ENCODE peak calls at places on chromosomes 12 and 14, in nine cellular contexts. D is choroid plexus epithelial cell, S is suprapubic skin, T is GM23248, K is tibial nerve, R is stomach, N is neural progenitor cell, C is lower leg skin, A is AG09309. F is an unnamed sample.
A peak's percentile ranks its signal among the peaks of the same experiment; 100 is the strongest.

GRCh38 chr14:54603362-54603761 is 36.4 kb downstream of the SAMD4A start:
- DNase-seq in N (no peak), S (no peak), R (no peak), A (no peak), C (no peak), T (peak; percentile 79), K (no peak), D (peak; percentile 76), F (no peak)

GRCh38 chr12:115683240-115683765 is 594.2 kb downstream of the MED13L start:
- DNase-seq in K (no peak), C (no peak), D (no peak), S (no peak), R (no peak), A (no peak), N (no peak), T (no peak), F (no peak)

GRCh38 chr12:69534389-69534822 is 50.9 kb upstream of the CCT2 start:
- DNase-seq in A (peak; percentile 94), S (no peak), C (no peak), R (no peak), D (peak; percentile 100), N (peak; percentile 61), K (peak; percentile 57), T (peak; percentile 99), F (peak; percentile 98)

GRCh38 chr12:122856999-122857671 is 21.9 kb downstream of the HIP1R start:
- DNase-seq in T (peak; percentile 45), R (no peak), A (no peak), N (no peak), C (no peak), D (no peak), K (no peak), S (no peak), F (no peak)

GRCh38 chr12:81077686-81078441 is at the start of gene ACSS3:
- DNase-seq in D (peak; percentile 54), T (peak; percentile 45), K (peak; percentile 56), N (peak; percentile 92), R (peak; percentile 26), S (peak; percentile 83), C (peak; percentile 89), A (no peak), F (no peak)

GRCh38 chr12:54725233-54725843 is 77.2 kb upstream of the DCD start:
- DNase-seq in D (peak; percentile 41), K (no peak), R (no peak), A (no peak), T (peak; percentile 54), N (peak; percentile 60), C (no peak), S (no peak), F (no peak)

GRCh38 chr12:40054554-40055226 is 51.2 kb downstream of the SLC2A13 start:
- DNase-seq in D (peak; percentile 94), R (no peak), A (peak; percentile 53), T (peak; percentile 93), N (no peak), S (no peak), C (no peak), K (peak; percentile 12), F (peak; percentile 6)

GRCh38 chr14:99604766-99605298 is 825 bp upstream of the CCDC85C start:
- DNase-seq in S (no peak), N (peak; percentile 82), C (no peak), R (no peak), K (no peak), A (no peak), D (peak; percentile 10), T (peak; percentile 77), F (no peak)

GRCh38 chr12:61538951-61539350 is 721.3 kb upstream of the USP15 start:
- DNase-seq in N (peak; percentile 23), T (no peak), C (no peak), K (no peak), A (no peak), D (peak; percentile 5), S (no peak), R (no peak), F (no peak)

GRCh38 chr12:61531195-61531594 is 729.0 kb upstream of the USP15 start:
- DNase-seq in D (no peak), T (no peak), K (no peak), R (no peak), N (no peak), S (no peak), A (no peak), C (no peak), F (no peak)

GRCh38 chr12:61536117-61536516 is 724.1 kb upstream of the USP15 start:
- DNase-seq in C (no peak), D (no peak), A (no peak), R (no peak), N (no peak), T (no peak), K (no peak), S (no peak), F (no peak)

GRCh38 chr12:61536525-61536924 is 723.7 kb upstream of the USP15 start:
- DNase-seq in C (no peak), T (peak; percentile 29), R (no peak), A (no peak), N (no peak), K (no peak), S (no peak), D (no peak), F (no peak)
- H3K4me3 ChIP-seq in C (no peak overlapping the region), T (no peak overlapping the region), R (no peak overlapping the region), A (no peak overlapping the region), N (no peak overlapping the region), K (no peak overlapping the region), S (no peak overlapping the region), D (no peak overlapping the region), F (no peak overlapping the region)

GRCh38 chr12:53380797-53381738 is 1.1 kb downstream of the SP1 start:
- DNase-seq in S (no peak), K (no peak), T (peak; percentile 75), D (peak; percentile 64), C (no peak), R (no peak), N (peak; percentile 53), A (no peak), F (no peak)

GRCh38 chr12:53379389-53380103 is 430 bp upstream of the SP1 start:
- DNase-seq in R (peak; percentile 100), S (peak; percentile 100), D (peak; percentile 100), N (peak; percentile 100), A (peak; percentile 100), C (peak; percentile 99), K (peak; percentile 100), T (peak; percentile 100), F (peak; percentile 100)

GRCh38 chr12:53383258-53383657 is 3.3 kb downstream of the SP1 start:
- DNase-seq in D (no peak), N (no peak), R (no peak), T (peak; percentile 38), K (no peak), C (no peak), A (no peak), S (no peak), F (no peak)

GRCh38 chr12:53380104-53380796 is at the start of gene SP1:
- DNase-seq in A (peak; percentile 70), K (peak; percentile 85), C (peak; percentile 100), T (peak; percentile 98), D (peak; percentile 97), N (peak; percentile 93), R (peak; percentile 94), S (peak; percentile 96), F (no peak)

DNA sequence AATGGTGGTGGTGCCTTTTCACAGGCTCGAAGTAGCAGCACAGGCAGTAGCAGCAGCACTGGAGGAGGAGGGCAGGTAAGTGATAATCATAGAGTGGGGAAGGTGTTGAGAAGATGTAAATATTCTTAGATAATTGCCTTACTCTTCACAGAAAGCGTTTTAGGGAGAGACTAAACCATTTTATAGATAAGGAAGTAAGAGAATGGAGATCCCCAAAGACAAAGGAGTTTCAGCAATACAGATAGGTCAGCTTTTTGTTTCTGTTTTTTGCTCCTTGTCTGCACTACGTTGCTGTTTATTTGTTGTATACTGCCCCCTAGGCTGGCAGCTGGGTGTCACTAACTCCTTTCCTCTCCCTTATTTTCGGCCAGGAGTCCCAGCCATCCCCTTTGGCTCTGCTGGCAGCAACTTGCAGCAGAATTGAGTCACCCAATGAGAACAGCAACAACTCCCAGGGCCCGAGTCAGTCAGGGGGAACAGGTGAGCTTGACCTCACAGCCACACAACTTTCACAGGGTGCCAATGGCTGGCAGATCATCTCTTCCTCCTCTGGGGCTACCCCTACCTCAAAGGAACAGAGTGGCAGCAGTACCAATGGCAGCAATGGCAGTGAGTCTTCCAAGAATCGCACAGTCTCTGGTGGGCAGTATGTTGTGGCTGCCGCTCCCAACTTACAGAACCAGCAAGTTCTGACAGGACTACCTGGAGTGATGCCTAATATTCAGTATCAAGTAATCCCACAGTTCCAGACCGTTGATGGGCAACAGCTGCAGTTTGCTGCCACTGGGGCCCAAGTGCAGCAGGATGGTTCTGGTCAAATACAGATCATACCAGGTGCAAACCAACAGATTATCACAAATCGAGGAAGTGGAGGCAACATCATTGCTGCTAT is 2.0 kb downstream of the SP1 start:
- DNase-seq in R (peak; percentile 57), A (no peak), D (peak; percentile 67), N (peak; percentile 74), T (peak; percentile 85), C (no peak), K (peak; percentile 64), S (no peak), F (no peak)
- H3K4me3 ChIP-seq in R (peak overlapping the region; percentile 49), A (peak overlapping the region; percentile 54), D (peak overlapping the region; percentile 62), N (peak overlapping the region; percentile 59), T (peak overlapping the region; percentile 80), C (no peak overlapping the region), K (peak overlapping the region; percentile 63), S (peak overlapping the region; percentile 77), F (peak overlapping the region; percentile 45)

GRCh38 chr12:26728205-26729050 is 104.6 kb downstream of the ITPR2 start:
- DNase-seq in A (no peak), R (no peak), N (no peak), T (no peak), D (no peak), S (no peak), K (no peak), C (no peak), F (no peak)

GRCh38 chr12:26730546-26731085 is 102.4 kb downstream of the ITPR2 start:
- DNase-seq in C (no peak), K (no peak), N (no peak), T (no peak), D (no peak), A (no peak), S (no peak), R (no peak), F (no peak)

GRCh38 chr12:26726956-26727355 is 106.0 kb downstream of the ITPR2 start:
- DNase-seq in T (no peak), C (no peak), D (peak; percentile 65), A (no peak), K (no peak), S (no peak), N (no peak), R (no peak), F (no peak)

GRCh38 chr12:26725517-26725916 is 107.5 kb downstream of the ITPR2 start:
- DNase-seq in K (no peak), C (no peak), A (no peak), R (no peak), S (no peak), T (no peak), D (no peak), N (no peak), F (no peak)

DNA sequence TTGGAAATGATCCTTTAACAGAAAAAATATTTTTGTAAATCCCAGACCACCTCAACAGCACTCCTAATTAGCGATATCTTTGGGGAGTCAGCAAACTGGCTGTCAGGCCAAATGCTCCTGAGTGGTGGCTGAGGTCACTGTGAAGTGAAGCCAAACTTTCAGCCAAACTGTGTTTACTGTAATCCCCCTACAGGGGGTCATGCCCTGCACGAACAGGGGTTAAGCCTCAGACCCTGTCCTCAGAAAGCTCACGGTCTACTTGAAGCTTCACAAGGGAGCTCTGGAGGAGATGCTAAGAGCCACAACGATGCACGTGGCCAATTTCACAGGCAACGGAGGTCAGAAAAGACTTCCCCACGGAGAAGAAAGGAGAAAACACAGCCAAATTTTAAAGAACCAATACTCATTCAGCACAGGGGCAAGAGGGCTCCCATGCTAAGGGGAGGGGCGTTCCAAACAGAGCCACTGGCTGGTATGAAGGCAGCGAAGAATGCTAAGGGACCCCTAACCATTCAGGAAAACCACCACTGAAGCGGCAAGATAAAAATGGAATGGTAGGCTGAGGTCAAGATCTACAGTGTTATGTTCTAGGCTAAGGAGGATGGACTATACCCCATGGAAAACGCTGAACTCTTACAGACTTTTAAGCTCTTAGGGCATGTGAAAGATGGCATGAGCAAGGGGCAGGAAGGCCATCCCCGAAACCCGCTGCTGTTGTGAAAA is 105.4 kb downstream of the ITPR2 start:
- DNase-seq in K (no peak), N (no peak), R (no peak), S (no peak), A (no peak), D (no peak), T (no peak), C (no peak), F (no peak)
- H3K4me3 ChIP-seq in K (no peak overlapping the region), N (no peak overlapping the region), R (no peak overlapping the region), S (no peak overlapping the region), A (no peak overlapping the region), D (no peak overlapping the region), T (no peak overlapping the region), C (no peak overlapping the region), F (no peak overlapping the region)

DNA sequence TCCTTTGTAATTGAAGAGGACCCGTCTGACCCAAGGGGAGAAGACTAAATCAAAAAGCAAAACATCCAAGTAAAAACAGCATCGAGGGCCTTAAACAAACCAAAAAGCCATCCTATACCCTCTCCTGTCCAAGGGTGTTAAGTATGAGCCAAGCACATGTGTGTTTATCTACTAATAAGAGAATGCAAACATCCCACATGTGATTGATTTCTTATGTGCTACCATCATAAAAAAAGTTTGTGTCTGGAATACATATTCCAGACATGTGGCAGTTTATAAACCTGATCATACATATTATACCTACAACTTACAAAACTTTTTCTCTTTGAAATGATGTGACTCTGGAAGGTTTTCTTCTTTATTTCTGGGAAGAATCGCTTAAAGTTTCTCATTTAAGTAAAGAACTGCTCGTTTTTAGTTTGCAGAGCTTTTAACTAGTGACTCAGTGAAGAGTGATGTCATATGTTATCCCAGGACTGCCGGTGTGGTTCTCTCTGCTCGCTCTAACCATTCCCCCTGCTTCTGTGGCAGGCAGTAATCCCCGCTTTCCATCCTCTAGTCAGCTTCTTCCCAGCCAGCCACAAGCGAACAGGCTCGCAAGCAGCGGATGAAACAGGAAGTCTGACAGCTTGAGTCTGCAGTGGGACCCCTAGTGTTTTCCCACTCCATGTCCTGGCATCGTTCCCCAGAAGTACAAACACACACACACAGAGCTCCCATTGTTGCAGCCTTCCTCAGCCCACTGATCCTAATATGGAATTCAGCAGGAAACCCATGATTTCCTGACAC is 431 bp upstream of the RHOJ start:
- DNase-seq in K (peak; percentile 88), T (peak; percentile 91), R (peak; percentile 47), N (peak; percentile 77), S (peak; percentile 85), D (peak; percentile 94), C (peak; percentile 92), A (peak; percentile 71), F (peak; percentile 89)
- H3K4me3 ChIP-seq in K (peak overlapping the region; percentile 51), T (peak overlapping the region; percentile 75), R (peak overlapping the region; percentile 41), N (peak overlapping the region; percentile 35), S (peak overlapping the region; percentile 47), D (peak overlapping the region; percentile 60), C (no peak overlapping the region), A (peak overlapping the region; percentile 42), F (peak overlapping the region; percentile 44)